ENCODE peak calls at places on chromosomes 6 and 20, in seven cellular contexts. T, F, R, G, L, Q and U are unnamed samples.
A peak's percentile ranks its signal among the peaks of the same experiment; 100 is the strongest.

GRCh38 chr20:12997128-12997655 is 11.6 kb upstream of the SPTLC3 start:
- DNase-seq in T (no peak), F (no peak), R (no peak), G (no peak), L (no peak), Q (no peak), U (no peak)

GRCh38 chr6:42197574-42198362 is 3.0 kb upstream of the GUCA1B start:
- DNase-seq in T (peak; percentile 28), F (peak; percentile 51), R (no peak), G (peak; percentile 66), L (no peak), Q (no peak), U (no peak)

GRCh38 chr20:4012631-4013030 is 2.7 kb downstream of the RNF24 start:
- DNase-seq in T (no peak), F (no peak), R (no peak), G (peak; percentile 62), L (no peak), Q (no peak), U (no peak)

GRCh38 chr6:42448391-42448790 is 3.3 kb downstream of the TRERF1 start:
- DNase-seq in T (no peak), F (no peak), R (no peak), G (no peak), L (no peak), Q (no peak), U (no peak)

GRCh38 chr20:1327241-1327653 is 1.7 kb downstream of the SDCBP2 start:
- DNase-seq in T (peak; percentile 81), F (peak; percentile 36), R (peak; percentile 18), G (no peak), L (peak; percentile 60), Q (peak; percentile 73), U (no peak)

GRCh38 chr6:125314019-125314581 is 12.3 kb upstream of the HDDC2 start:
- DNase-seq in T (peak; percentile 55), F (peak; percentile 68), R (peak; percentile 53), G (no peak), L (peak; percentile 45), Q (peak; percentile 82), U (no peak)

GRCh38 chr6:37155394-37156312 is 14.3 kb upstream of the PIM1 start:
- DNase-seq in T (no peak), F (no peak), R (no peak), G (no peak), L (no peak), Q (no peak), U (no peak)

GRCh38 chr6:26092443-26092842 is 5.2 kb downstream of the HFE start:
- DNase-seq in T (no peak), F (no peak), R (no peak), G (no peak), L (no peak), Q (no peak), U (no peak)

GRCh38 chr20:35101620-35102019 is 9.0 kb upstream of the TRPC4AP start:
- DNase-seq in T (no peak), F (no peak), R (no peak), G (no peak), L (no peak), Q (no peak), U (no peak)
- TF ChIP-seq CTCF in T (no peak), F (no peak), R (no peak), G (no peak), L (no peak), Q (no peak), U (no peak)

DNA sequence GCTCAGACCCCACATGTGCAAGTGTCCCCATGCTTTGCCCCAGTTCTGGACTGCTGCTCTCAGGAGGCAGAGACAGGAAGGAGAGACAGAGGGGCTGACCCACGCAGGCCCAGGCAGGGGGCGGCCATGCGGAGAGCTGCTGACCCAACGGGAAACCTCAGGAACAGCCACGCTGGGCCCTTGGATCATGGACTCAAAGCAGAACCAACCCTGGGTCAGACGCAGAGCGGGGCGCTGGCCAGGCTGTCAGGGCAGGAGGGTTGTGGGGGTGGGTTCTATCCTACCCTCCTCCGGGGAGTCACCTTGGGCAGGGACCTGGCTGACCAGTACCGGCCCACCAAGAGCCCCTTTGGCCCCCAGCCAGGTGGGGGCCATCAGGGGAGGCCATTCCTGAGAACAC is 2.0 kb downstream of the KCNQ2 start:
- DNase-seq in T (no peak), F (no peak), R (no peak), G (no peak), L (no peak), Q (no peak), U (no peak)
- H3K4me3 ChIP-seq in T (no peak overlapping the region), F (no peak overlapping the region), R (no peak overlapping the region), G (no peak overlapping the region), L (no peak overlapping the region), Q (no peak overlapping the region), U (no peak overlapping the region)

GRCh38 chr20:35766843-35767242 is 5.0 kb upstream of the PHF20 start:
- DNase-seq in T (no peak), F (no peak), R (no peak), G (no peak), L (no peak), Q (no peak), U (no peak)

GRCh38 chr20:35772563-35773058 is 796 bp downstream of the PHF20 start:
- DNase-seq in T (no peak), F (no peak), R (no peak), G (no peak), L (no peak), Q (no peak), U (no peak)

GRCh38 chr20:35771367-35771688 is 487 bp upstream of the PHF20 start:
- DNase-seq in T (no peak), F (no peak), R (no peak), G (no peak), L (no peak), Q (no peak), U (no peak)

GRCh38 chr20:35771689-35772562 is at the start of gene PHF20:
- DNase-seq in T (peak; percentile 99), F (peak; percentile 98), R (peak; percentile 99), G (peak; percentile 89), L (peak; percentile 100), Q (peak; percentile 99), U (peak; percentile 99)

GRCh38 chr20:35768731-35769664 is 2.8 kb upstream of the PHF20 start:
- DNase-seq in T (peak; percentile 98), F (peak; percentile 96), R (peak; percentile 97), G (peak; percentile 93), L (peak; percentile 99), Q (peak; percentile 100), U (peak; percentile 93)
- TF ChIP-seq CTCF in T (no peak), F (no peak), R (no peak), G (no peak), L (no peak), Q (no peak), U (no peak)

GRCh38 chr20:17902531-17903083 is 66.0 kb downstream of the SNX5 start:
- DNase-seq in T (no peak), F (no peak), R (no peak), G (no peak), L (no peak), Q (no peak), U (no peak)
- H3K4me3 ChIP-seq in T (no peak overlapping the region), F (no peak overlapping the region), R (no peak overlapping the region), G (no peak overlapping the region), L (no peak overlapping the region), Q (no peak overlapping the region), U (no peak overlapping the region)

DNA sequence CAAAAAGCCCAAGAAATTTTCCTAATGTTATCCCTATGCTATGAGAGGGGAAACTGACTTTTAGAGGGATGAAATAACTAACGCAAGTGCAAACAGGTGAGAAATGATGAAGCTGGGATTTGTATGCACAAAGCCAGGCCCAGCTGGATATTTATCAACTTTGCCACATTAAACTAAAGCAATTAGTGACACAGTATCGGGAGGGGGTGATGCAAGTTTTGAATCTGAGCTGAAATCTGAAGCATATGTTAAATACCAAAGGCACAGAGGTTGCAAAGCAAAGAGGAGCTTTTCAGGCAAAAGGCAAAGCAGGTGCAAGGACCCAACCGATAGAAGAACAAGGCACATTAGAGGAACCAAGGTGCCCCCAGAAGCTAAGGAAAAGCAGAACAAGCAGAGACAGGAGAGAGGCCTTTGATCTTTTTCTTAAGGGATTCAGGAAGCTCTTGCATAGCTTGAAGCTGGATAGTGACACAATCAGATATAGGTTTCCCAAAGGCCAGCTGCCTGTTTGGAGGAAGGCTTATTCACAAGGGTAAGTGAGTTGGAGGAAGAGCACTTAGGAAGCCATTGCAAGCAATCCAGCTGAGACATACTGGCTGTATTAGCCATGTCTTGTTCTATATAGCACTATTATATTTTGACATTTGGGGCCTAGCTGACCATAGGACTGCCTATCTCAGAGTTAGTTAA is 207.5 kb downstream of the HIVEP2 start:
- DNase-seq in T (no peak), F (no peak), R (no peak), G (no peak), L (no peak), Q (no peak), U (no peak)
- TF ChIP-seq CTCF in T (no peak), F (no peak), R (no peak), G (no peak), L (no peak), Q (no peak), U (no peak)

DNA sequence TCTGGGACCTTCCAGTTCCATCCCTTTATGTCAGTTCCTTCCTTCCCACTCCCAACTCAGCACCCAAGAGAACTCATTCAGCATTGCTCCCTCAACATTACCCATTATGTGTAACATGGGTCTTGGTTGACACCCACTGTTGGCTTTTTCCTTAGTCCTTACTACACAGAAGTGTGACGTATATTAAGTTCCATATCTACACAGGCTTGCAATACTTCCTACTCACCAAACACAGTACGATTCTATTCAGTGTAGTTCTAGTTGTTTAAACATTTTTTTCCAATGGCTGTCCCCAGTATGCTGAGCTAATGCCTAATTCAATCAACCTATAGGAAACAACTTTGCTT is 37.7 kb downstream of the ARHGAP18 start:
- DNase-seq in T (no peak), F (no peak), R (no peak), G (no peak), L (no peak), Q (no peak), U (no peak)
- H3K4me3 ChIP-seq in T (no peak overlapping the region), F (no peak overlapping the region), R (no peak overlapping the region), G (no peak overlapping the region), L (no peak overlapping the region), Q (no peak overlapping the region), U (no peak overlapping the region)